ENCODE peak calls at places on chromosomes 6 and 20, in six cellular contexts. N is tibial nerve, R is ovary, I is IMR-90, X is lower leg skin, Z is esophagus squamous epithelium. H is an unnamed sample.

GRCh38 chr6:26408828-26409730 is 7.0 kb downstream of the BTN3A1 start:
- DNase-seq in N (no peak), R (no peak), I (no peak), X (no peak), Z (no peak), H (no peak)

GRCh38 chr6:13044390-13044789 is 283.9 kb downstream of the TBC1D7 start:
- DNase-seq in N (no peak), R (no peak), I (no peak), X (peak; percentile 94), Z (no peak), H (no peak)

GRCh38 chr6:170080169-170080827 is 210.6 kb downstream of the DLL1 start:
- DNase-seq in N (no peak), R (peak; percentile 7), I (no peak), X (no peak), Z (no peak), H (no peak)

GRCh38 chr6:8947900-8948299 is 512.6 kb upstream of the SLC35B3 start:
- DNase-seq in N (no peak), R (no peak), I (no peak), X (no peak), Z (no peak), H (no peak)

GRCh38 chr6:39029156-39030011 is 19.2 kb upstream of the GLP1R start:
- DNase-seq in N (no peak), R (no peak), I (no peak), X (no peak), Z (no peak), H (no peak)

GRCh38 chr6:157761331-157761921 is 61.6 kb upstream of the SNX9 start:
- DNase-seq in N (no peak), R (no peak), I (peak; percentile 76), X (no peak), Z (no peak), H (no peak)

GRCh38 chr6:170122676-170123075 is 168.2 kb downstream of the DLL1 start:
- DNase-seq in N (no peak), R (no peak), I (no peak), X (peak; percentile 79), Z (no peak), H (no peak)

GRCh38 chr6:127118505-127119360 is at the start of gene RSPO3:
- DNase-seq in N (no peak), R (peak; percentile 21), I (peak; percentile 18), X (peak; percentile 82), Z (no peak), H (no peak)

DNA sequence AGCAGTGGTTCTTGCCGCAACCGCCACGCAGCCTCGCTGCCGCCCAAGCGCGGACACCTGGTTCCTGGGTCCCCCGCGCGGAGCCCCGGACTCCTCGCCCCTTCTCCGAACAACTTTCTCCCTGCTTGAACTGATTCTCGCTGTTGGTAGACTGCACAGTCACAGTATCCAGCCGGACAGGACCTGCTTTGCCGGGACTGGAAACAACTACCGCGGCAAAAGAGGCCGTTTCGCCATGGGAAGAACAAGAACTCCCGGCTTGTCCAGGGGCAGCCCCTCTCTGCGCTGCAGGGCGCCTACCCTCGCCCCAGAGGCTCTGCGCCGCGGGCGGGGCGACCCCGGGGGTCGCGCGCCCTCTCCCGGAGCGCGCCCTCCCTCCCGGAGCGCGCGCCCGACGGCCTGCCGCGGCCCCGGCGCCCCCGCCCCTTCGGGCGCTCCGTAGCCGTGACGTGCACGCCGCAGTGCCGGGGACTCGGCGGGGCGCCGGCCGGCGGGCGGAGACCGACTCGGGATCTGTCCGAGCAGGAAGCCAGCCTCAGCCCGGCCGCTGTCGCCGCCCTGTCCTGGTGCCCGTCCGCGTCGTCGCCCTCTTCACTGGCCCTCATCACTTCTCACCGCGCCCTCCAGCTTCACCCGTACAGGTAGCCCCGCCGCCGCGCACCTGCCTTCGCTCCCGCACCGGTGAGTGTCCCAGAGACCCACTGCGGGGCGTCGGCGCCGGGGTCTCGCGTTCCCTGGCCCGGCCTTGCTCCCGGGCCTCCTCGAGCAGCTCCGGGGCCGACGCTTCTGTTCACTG is at the start of gene MYO6:
- DNase-seq in N (peak; percentile 18), R (peak; percentile 66), I (peak; percentile 47), X (peak; percentile 94), Z (peak; percentile 4), H (peak; percentile 87)
- TF ChIP-seq POLR2A in N (peak; percentile 70), R (peak; percentile 43), I (peak; percentile 78), X (no peak), Z (no peak), H (peak; percentile 96)

DNA sequence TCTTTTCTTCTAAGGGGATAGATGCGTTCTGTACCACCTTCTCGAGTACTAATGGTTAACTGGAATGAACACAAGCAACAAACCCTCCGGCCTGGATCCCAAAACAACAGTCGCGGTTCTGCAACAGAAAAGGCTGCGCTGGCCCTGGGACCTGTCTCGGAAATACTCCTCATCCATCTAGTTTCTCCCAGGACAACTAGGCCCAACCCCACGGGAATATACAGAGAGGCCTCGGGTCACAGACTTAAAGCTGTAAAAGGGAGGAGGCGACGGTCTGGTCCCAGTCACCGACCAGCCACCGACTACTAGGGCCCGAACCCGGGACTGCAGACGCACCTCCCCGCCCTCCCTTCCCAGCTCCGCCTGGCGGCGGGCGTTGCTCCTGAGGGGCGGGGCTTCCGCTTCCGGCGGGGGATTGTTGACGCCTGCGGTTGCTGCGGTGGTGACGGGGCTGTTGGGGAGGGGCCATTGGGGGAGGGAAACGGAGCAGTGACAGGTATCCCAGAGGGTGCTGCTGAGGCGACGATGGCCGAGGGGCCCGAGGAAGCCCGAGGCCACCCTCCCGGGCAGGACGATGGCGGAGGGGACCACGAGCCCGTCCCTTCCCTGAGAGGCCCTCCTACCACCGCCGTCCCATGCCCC is at the start of gene FAM8A1:
- DNase-seq in N (peak; percentile 89), R (peak; percentile 97), I (peak; percentile 80), X (peak; percentile 99), Z (peak; percentile 72), H (peak; percentile 99)
- TF ChIP-seq POLR2A in N (peak; percentile 84), R (peak; percentile 83), I (no peak), X (no peak), Z (no peak), H (peak; percentile 84)

DNA sequence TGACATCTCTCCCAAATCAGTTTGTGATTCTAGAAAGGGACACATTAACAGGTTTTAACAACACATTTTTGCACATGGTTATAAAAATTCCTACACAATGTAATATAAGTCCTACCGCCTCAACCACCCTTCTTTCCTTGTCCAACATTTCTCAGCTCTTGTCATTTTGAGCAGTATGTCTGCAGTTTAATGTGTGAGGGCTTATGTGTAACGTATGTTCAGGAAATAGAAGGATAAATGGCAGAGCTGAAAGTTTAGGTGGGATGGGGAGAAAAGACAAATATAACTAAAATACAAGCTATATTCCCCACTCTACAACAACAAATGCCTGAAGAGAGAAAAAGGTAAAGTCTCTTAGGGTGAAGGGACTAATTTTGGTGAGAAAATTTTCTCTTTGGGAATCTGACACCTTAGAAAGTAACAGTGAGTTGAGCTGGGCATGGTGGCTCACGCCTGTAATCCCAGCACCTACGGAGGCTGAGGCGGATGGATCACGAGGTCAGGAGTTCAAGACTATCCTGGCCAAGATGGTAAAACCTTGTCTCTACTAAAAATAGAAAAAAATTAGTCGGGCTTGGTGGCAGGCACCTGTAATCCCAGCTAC is 5.0 kb downstream of the PNRC1 start:
- DNase-seq in N (no peak), R (peak; percentile 31), I (no peak), X (no peak), Z (no peak), H (no peak)
- TF ChIP-seq POLR2A in N (no peak), R (no peak), I (no peak), X (no peak), Z (no peak), H (peak; percentile 43)

DNA sequence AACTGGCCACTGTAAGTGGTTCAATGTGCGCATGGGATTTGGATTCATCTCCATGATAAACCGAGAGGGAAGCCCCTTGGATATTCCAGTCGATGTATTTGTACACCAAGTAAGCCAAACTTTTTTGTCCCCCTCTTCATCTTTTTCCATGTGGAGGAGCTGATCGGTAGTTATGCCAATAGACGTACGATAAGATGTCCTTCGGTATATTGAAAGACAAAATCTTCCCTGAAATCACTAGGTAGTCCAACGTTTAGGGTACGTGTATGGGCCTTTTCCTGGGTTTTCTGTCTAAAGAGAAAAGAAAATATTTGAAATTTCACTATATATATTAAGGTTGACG is 1.2 kb downstream of the LIN28B start:
- DNase-seq in N (no peak), R (no peak), I (no peak), X (no peak), Z (no peak), H (no peak)
- TF ChIP-seq POLR2A in N (no peak), R (no peak), I (no peak), X (no peak), Z (no peak), H (no peak)

DNA sequence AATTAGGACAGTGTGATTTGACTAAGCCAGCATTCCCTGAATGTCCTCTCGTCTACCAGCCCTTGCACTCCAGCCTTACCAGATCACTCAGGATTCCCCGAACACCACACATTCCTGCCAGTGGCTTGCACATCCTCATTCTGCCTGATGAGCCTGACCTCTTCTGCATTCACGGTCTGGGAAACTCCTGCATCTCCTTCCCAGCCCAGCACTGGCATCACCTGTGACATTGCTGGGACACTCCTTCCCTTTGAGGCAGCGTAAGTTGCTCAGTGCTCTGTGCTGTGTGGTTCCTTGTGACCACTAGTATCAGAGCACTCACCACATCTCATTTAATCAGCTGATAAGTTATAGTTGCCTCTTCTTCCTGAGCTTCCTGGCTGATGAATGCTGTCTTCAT is 17.3 kb downstream of the NCOA7 start:
- DNase-seq in N (no peak), R (no peak), I (no peak), X (no peak), Z (no peak), H (no peak)
- TF ChIP-seq POLR2A in N (no peak), R (no peak), I (no peak), X (no peak), Z (no peak), H (no peak)

DNA sequence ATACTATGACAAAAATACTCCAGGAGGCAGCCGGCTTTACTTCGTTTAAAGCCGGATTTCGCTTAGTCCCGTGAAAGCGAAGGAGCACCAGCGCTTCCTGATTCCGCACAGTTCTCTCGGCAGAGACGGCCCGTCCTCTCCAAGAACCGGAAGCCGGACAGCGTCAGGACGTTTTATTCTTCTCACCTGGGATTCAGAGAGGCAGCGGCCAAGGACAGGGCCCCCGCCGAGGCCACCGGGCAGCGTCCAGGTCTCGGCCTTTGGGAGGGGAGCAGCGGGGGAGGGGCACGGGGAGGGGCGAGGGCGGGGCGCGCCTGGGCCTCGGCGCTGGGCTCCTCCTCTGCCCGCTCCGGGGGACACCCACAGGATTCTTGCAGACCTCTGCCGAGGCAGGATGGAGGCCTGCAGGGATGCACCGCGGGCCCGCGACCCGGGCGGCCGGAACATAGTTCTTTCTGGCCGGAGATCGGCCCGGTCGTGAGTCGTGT is 2.8 kb upstream of the DIDO1 start:
- DNase-seq in N (peak; percentile 42), R (peak; percentile 63), I (peak; percentile 58), X (peak; percentile 92), Z (no peak), H (peak; percentile 86)
- TF ChIP-seq POLR2A in N (no peak), R (no peak), I (no peak), X (no peak), Z (no peak), H (peak; percentile 56)

DNA sequence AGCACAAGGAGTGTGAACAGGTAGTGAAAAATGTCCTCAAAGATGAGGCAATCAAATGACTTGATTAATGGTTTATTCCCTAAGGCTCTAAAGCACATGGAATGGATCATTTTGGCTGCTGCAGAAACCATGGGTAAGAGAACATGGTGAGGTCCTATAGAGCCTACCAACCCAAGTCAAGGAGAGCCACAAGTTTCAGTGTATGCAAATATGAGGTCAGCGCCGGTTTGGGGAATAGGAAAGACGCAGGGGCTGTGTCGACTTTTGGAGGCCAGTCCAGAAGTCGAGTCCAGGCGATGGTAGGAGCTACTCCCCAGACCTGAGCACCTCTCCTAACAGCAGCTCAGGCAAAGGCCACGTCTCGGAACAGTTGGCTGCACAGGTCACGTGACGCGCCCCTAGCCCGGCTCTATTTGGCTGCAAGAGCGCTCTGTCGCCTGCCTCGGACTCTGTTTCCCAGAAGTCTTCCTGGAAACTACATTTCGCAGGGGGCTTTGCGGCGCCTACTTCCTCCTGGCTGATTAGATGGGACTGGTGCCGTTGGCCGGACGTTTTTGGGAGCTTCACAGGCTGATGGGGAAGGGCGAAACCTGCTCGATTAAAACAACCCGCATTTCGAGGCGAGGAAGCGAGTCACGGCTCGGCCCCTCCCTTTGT is 74.4 kb upstream of the CHD6 start:
- DNase-seq in N (peak; percentile 62), R (peak; percentile 87), I (peak; percentile 52), X (peak; percentile 97), Z (peak; percentile 71), H (peak; percentile 84)
- TF ChIP-seq POLR2A in N (peak; percentile 15), R (no peak), I (no peak), X (no peak), Z (no peak), H (peak; percentile 7)